ENCODE peak calls at places on chromosome 10, in nine cellular contexts. Q is central memory CD4-positive, alpha-beta T cell; Z is K562; Y is NCI-H226; S is choroid plexus epithelial cell; V is small intestine; A is EH; G is activated T-cell treated with anti-CD3 and anti-CD28 coated beads for 1 hour; N is GM04503. T is an unnamed sample.
A peak's percentile ranks its signal among the peaks of the same experiment; 100 is the strongest.

GRCh38 chr10:69160809-69161225 is 19.2 kb upstream of the SUPV3L1 start:
- DNase-seq in Z (no peak), V (peak; percentile 26), A (peak; percentile 78), Y (peak; percentile 1), G (no peak), N (peak; percentile 55), Q (no peak), S (peak; percentile 32), T (peak; percentile 10)

GRCh38 chr10:87054373-87055295 is 34.5 kb downstream of the FAM25A start:
- DNase-seq in S (peak; percentile 83), A (peak; percentile 66), V (no peak), Q (no peak), G (no peak), Y (peak; percentile 89), N (peak; percentile 17), Z (no peak), T (peak; percentile 89)

GRCh38 chr10:112875474-112876267 is 74.4 kb upstream of the TCF7L2 start:
- DNase-seq in Z (no peak), Q (no peak), G (no peak), N (peak; percentile 17), S (peak; percentile 92), Y (peak; percentile 70), A (peak; percentile 65), V (no peak), T (peak; percentile 81)

GRCh38 chr10:43371418-43371817 is at the start of gene FXYD4:
- DNase-seq in A (no peak), Z (no peak), N (no peak), G (no peak), S (no peak), Y (no peak), V (peak; percentile 77), Q (no peak), T (no peak)

GRCh38 chr10:78250313-78251040 is 216.8 kb downstream of the RPS24 start:
- DNase-seq in G (no peak), S (no peak), A (no peak), Q (no peak), N (no peak), Z (no peak), V (no peak), Y (no peak), T (no peak)

GRCh38 chr10:20485554-20485953 is 411.6 kb downstream of the NEBL start:
- DNase-seq in A (no peak), S (no peak), Y (no peak), V (no peak), Z (no peak), Q (no peak), G (no peak), N (no peak), T (no peak)

GRCh38 chr10:45000764-45001381 is at the start of gene ZNF22:
- DNase-seq in Q (peak; percentile 45), V (peak; percentile 69), N (no peak), A (peak; percentile 62), Z (peak; percentile 86), Y (peak; percentile 48), G (peak; percentile 54), S (peak; percentile 74), T (peak; percentile 56)

GRCh38 chr10:122308487-122309141 is 37.5 kb downstream of the BTBD16 start:
- DNase-seq in A (no peak), Y (no peak), V (peak; percentile 65), Q (no peak), N (no peak), Z (no peak), S (no peak), G (no peak), T (no peak)

GRCh38 chr10:112446055-112446854 is 459 bp downstream of the ZDHHC6 start:
- DNase-seq in N (no peak), G (no peak), Z (peak; percentile 17), S (peak; percentile 27), V (no peak), Y (no peak), Q (no peak), A (peak; percentile 30), T (peak; percentile 24)

GRCh38 chr10:77027141-77027540 is 610.5 kb downstream of the KCNMA1 start:
- DNase-seq in G (no peak), V (no peak), Z (no peak), Y (no peak), S (no peak), N (no peak), Q (no peak), A (no peak), T (no peak)

GRCh38 chr10:49608166-49608758 is 1.8 kb upstream of the SLC18A3 start:
- DNase-seq in Y (no peak), V (no peak), G (no peak), N (no peak), S (no peak), Z (no peak), Q (no peak), A (no peak), T (no peak)

GRCh38 chr10:45160266-45160665 is 155.1 kb downstream of the OR13A1 start:
- DNase-seq in Z (no peak), Y (peak; percentile 75), G (no peak), N (no peak), Q (no peak), A (peak; percentile 15), S (peak; percentile 78), V (no peak), T (peak; percentile 33)

GRCh38 chr10:117257701-117258100 is 16.8 kb downstream of the SLC18A2 start:
- DNase-seq in V (no peak), G (no peak), Y (no peak), A (no peak), N (no peak), Z (no peak), Q (no peak), S (no peak), T (no peak)

GRCh38 chr10:13614530-13615332 is 28.0 kb downstream of the PRPF18 start:
- DNase-seq in Q (no peak), Z (no peak), A (peak; percentile 98), G (no peak), S (peak; percentile 37), Y (peak; percentile 87), V (no peak), N (no peak), T (peak; percentile 88)

GRCh38 chr10:12237265-12238220 is 41.6 kb downstream of the CDC123 start:
- DNase-seq in G (no peak), Q (no peak), V (no peak), Z (no peak), N (no peak), Y (no peak), A (no peak), S (no peak), T (no peak)

GRCh38 chr10:6197274-6197673 is 5.5 kb upstream of the PFKFB3 start:
- DNase-seq in N (no peak), G (no peak), V (no peak), Q (no peak), S (no peak), Y (no peak), A (no peak), Z (no peak), T (no peak)

GRCh38 chr10:132408823-132409666 is 12.0 kb downstream of the PWWP2B start:
- DNase-seq in A (no peak), S (no peak), Y (no peak), N (no peak), Q (no peak), G (no peak), Z (no peak), V (no peak), T (no peak)

GRCh38 chr10:4851846-4852245 is 25.8 kb downstream of the AKR1E2 start:
- DNase-seq in Y (no peak), G (no peak), A (no peak), Z (no peak), S (no peak), N (no peak), V (no peak), Q (no peak), T (no peak)

GRCh38 chr10:94224656-94225055 is 138.1 kb downstream of the NOC3L start:
- DNase-seq in Q (no peak), G (no peak), Z (no peak), S (no peak), Y (peak; percentile 16), A (peak; percentile 68), V (no peak), N (no peak), T (peak; percentile 23)

GRCh38 chr10:129544205-129545202 is 77.5 kb downstream of the MGMT start:
- DNase-seq in G (no peak), A (no peak), S (no peak), N (no peak), Z (no peak), Q (no peak), Y (no peak), V (no peak), T (no peak)

GRCh38 chr10:12834116-12834515 is 167.4 kb downstream of the CCDC3 start:
- DNase-seq in V (no peak), Y (no peak), G (no peak), Q (no peak), N (no peak), A (no peak), S (no peak), Z (no peak), T (no peak)

GRCh38 chr10:84783386-84783785 is 455.0 kb downstream of the CCSER2 start:
- DNase-seq in G (no peak), Z (peak; percentile 28), Q (no peak), A (no peak), N (no peak), Y (no peak), V (peak; percentile 8), S (peak; percentile 76), T (peak; percentile 18)

GRCh38 chr10:103204353-103205255 is 11.5 kb upstream of the NT5C2 start:
- DNase-seq in Z (no peak), Y (no peak), A (peak; percentile 31), Q (no peak), S (peak; percentile 75), G (no peak), V (no peak), N (no peak), T (peak; percentile 34)

GRCh38 chr10:44353128-44353390 is 31.8 kb downstream of the CXCL12 start:
- DNase-seq in Z (no peak), G (no peak), S (no peak), A (no peak), Y (no peak), V (no peak), N (no peak), Q (no peak), T (no peak)

GRCh38 chr10:119509909-119510451 is 32.5 kb downstream of the RGS10 start:
- DNase-seq in Z (no peak), A (no peak), V (no peak), N (no peak), S (no peak), G (no peak), Y (no peak), Q (no peak), T (no peak)

GRCh38 chr10:34906021-34906965 is 91.2 kb upstream of the PARD3 start:
- DNase-seq in Q (no peak), A (no peak), S (peak; percentile 95), Z (peak; percentile 16), N (no peak), Y (no peak), G (no peak), V (no peak), T (no peak)